ENCODE peak calls at places on chromosome 9, in seven cellular contexts. L, R, N, V, F, T and J are unnamed samples.
A peak's percentile ranks its signal among the peaks of the same experiment; 100 is the strongest.

GRCh38 chr9:13948037-13948436 is 365.9 kb downstream of the NFIB start:
- DNase-seq in R (no peak), L (no peak), N (no peak), V (no peak), T (no peak), F (no peak), J (no peak)

GRCh38 chr9:102796244-102796643 is 198.9 kb upstream of the CYLC2 start:
- DNase-seq in N (no peak), V (no peak), F (no peak), L (no peak), R (no peak), T (no peak), J (no peak)

GRCh38 chr9:16417749-16418148 is 452.7 kb downstream of the BNC2 start:
- DNase-seq in V (no peak), R (no peak), T (no peak), F (no peak), L (no peak), N (no peak), J (no peak)

GRCh38 chr9:71766663-71767062 is 1.6 kb downstream of the CEMIP2 start:
- DNase-seq in T (no peak), V (no peak), L (no peak), R (peak; percentile 29), F (no peak), N (no peak), J (no peak)

GRCh38 chr9:68895741-68896478 is 118.0 kb downstream of the PRKACG start:
- DNase-seq in L (no peak), N (no peak), F (no peak), V (no peak), R (no peak), T (no peak), J (no peak)

GRCh38 chr9:113921366-113921765 is 45.3 kb downstream of the ZNF618 start:
- DNase-seq in R (no peak), V (no peak), F (no peak), T (no peak), L (no peak), N (peak; percentile 45), J (no peak)

GRCh38 chr9:123642291-123643278 is 286.6 kb downstream of the CRB2 start:
- DNase-seq in R (no peak), L (peak; percentile 36), F (no peak), T (no peak), V (no peak), N (no peak), J (peak; percentile 27)

GRCh38 chr9:115104908-115105307 is 13.0 kb downstream of the TNC start:
- DNase-seq in R (no peak), V (no peak), L (no peak), N (no peak), T (no peak), F (no peak), J (no peak)

GRCh38 chr9:68730570-68731227 is 25.7 kb downstream of the PIP5K1B start:
- DNase-seq in F (no peak), L (no peak), R (no peak), T (no peak), N (no peak), V (no peak), J (no peak)

GRCh38 chr9:82764270-82764669 is 298.7 kb downstream of the RASEF start:
- DNase-seq in V (no peak), L (no peak), T (no peak), N (no peak), R (no peak), F (no peak), J (no peak)

GRCh38 chr9:133173056-133173455 is 9.3 kb upstream of the GBGT1 start:
- DNase-seq in T (no peak), N (no peak), R (no peak), V (no peak), F (no peak), L (no peak), J (no peak)

GRCh38 chr9:32627394-32627954 is 8.0 kb downstream of the TAF1L start:
- DNase-seq in R (no peak), V (no peak), T (no peak), F (peak; percentile 49), N (no peak), L (no peak), J (peak; percentile 15)

GRCh38 chr9:99056876-99057664 is 47.8 kb upstream of the TGFBR1 start:
- DNase-seq in N (no peak), F (peak; percentile 35), R (peak; percentile 34), L (no peak), T (no peak), V (no peak), J (no peak)

GRCh38 chr9:99057665-99058625 is 47.0 kb upstream of the TGFBR1 start:
- DNase-seq in L (no peak), V (no peak), N (no peak), T (no peak), F (no peak), R (peak; percentile 83), J (no peak)

GRCh38 chr9:99060621-99061020 is 44.3 kb upstream of the TGFBR1 start:
- DNase-seq in F (no peak), V (no peak), T (no peak), R (no peak), N (no peak), L (no peak), J (no peak)

GRCh38 chr9:99056186-99056585 is 48.7 kb upstream of the TGFBR1 start:
- DNase-seq in R (no peak), F (no peak), V (no peak), L (no peak), T (no peak), N (no peak), J (no peak)

GRCh38 chr9:99059074-99059894 is 45.6 kb upstream of the TGFBR1 start:
- DNase-seq in F (no peak), V (no peak), L (peak; percentile 42), T (no peak), R (no peak), N (no peak), J (no peak)
- H3K27ac ChIP-seq in F (no peak overlapping the region), V (no peak overlapping the region), L (peak overlapping the region; percentile 84), T (peak overlapping the region; percentile 36), R (no peak overlapping the region), N (peak overlapping the region; percentile 61), J (peak overlapping the region; percentile 46)

GRCh38 chr9:134325813-134326753 is at the start of gene RXRA:
- DNase-seq in V (no peak), F (no peak), T (peak; percentile 70), L (peak; percentile 89), N (no peak), R (peak; percentile 75), J (peak; percentile 52)

GRCh38 chr9:134323741-134324358 is 2.4 kb upstream of the RXRA start:
- DNase-seq in R (peak; percentile 3), V (no peak), N (peak; percentile 89), T (peak; percentile 86), L (peak; percentile 31), F (peak; percentile 76), J (peak; percentile 29)

GRCh38 chr9:134322781-134323241 is 3.4 kb upstream of the RXRA start:
- DNase-seq in L (peak; percentile 6), V (no peak), N (no peak), R (peak; percentile 17), F (no peak), T (no peak), J (no peak)

GRCh38 chr9:134325096-134325812 is 1.0 kb upstream of the RXRA start:
- DNase-seq in F (no peak), T (peak; percentile 67), V (no peak), R (peak; percentile 40), L (peak; percentile 61), N (peak; percentile 87), J (no peak)

DNA sequence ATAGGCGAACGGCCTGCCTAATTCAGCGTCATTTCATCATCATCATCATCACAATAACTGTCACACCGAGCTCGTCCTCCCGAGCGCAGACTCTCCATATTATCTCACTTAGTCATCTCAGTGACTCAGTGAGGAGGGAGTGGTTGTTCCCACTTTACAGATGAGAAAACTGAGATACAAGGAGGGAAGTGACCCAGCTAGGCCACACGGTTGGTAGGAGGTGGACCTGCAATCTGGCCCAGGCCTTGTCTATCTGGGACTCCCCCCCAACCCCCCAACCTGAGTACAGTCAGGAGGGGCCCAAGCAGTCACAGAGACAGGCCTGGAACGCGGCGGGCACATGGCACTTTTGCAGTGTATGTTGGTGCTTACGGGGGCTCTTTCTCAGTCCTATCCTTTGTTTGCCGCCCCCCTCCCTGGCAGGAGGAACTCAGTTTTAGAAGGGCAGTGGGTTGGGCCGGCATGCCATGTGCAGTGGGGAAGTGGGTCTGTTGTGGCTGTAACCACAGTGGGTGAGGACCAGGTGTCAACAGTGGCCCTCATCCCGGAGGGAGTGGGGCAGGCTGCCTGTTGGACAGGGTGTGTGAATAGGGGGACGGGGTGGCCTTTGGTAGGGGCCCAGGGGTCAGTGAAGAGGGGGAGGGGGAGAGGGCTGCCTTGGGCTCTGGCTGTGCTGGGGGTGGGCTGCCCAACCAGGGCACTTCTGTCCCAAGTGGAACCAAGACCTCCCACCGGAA is 1.7 kb upstream of the RXRA start:
- DNase-seq in N (no peak), R (peak; percentile 38), L (peak; percentile 21), T (no peak), V (no peak), F (no peak), J (no peak)
- H3K27ac ChIP-seq in N (peak overlapping the region; percentile 100), R (no peak overlapping the region), L (peak overlapping the region; percentile 97), T (peak overlapping the region; percentile 96), V (peak overlapping the region; percentile 29), F (no peak overlapping the region), J (peak overlapping the region; percentile 94)

GRCh38 chr9:5569891-5570290 is 59.0 kb upstream of the RIC1 start:
- DNase-seq in F (no peak), N (no peak), V (no peak), T (no peak), R (no peak), L (no peak), J (no peak)

GRCh38 chr9:5568868-5569267 is 58.5 kb downstream of the PDCD1LG2 start:
- DNase-seq in F (no peak), R (no peak), L (no peak), V (no peak), N (no peak), T (no peak), J (no peak)

GRCh38 chr9:5569357-5569756 is 59.0 kb downstream of the PDCD1LG2 start:
- DNase-seq in F (no peak), N (no peak), R (no peak), T (no peak), L (no peak), V (no peak), J (no peak)

GRCh38 chr9:5574097-5574496 is 54.8 kb upstream of the RIC1 start:
- DNase-seq in V (no peak), T (no peak), L (no peak), N (no peak), R (no peak), F (no peak), J (no peak)

GRCh38 chr9:5571629-5572232 is 57.2 kb upstream of the RIC1 start:
- DNase-seq in V (no peak), N (no peak), L (no peak), R (no peak), T (no peak), F (no peak), J (no peak)
- H3K27ac ChIP-seq in V (no peak overlapping the region), N (no peak overlapping the region), L (no peak overlapping the region), R (no peak overlapping the region), T (no peak overlapping the region), F (no peak overlapping the region), J (no peak overlapping the region)

DNA sequence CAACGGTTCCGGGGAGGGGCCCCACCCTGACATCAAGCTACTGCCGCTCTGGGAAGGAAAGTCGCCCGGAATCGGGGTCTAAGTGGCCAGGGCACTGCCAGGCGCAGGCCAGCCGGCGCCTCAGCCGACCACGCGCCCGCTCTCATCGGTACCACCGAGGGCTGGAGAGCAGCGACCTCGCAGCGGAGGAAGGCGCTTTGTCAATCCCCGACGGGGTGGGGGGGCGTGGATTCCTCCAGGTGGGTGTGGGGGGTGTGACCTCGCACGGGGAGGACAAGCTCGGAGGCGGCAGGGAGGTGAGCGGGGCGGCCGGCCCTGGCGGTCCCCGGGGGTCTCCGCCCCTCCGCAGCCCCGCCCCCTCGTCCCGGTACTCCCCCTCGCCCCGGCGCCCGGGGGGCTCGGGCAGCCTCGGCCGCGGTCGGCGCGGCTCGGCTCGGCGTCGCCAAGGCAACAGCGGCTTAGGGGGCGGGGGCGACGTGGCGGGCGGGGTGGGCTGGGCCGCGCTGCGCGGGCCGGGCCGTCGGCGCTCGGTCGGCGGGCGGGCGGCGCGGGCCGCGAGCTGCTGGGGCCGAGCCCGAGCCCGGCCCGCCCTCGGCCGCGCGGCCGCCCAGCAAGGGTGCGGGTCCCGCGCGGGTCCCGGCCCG is 47.3 kb downstream of the DAB2IP start:
- DNase-seq in N (no peak), L (no peak), R (peak; percentile 39), V (no peak), F (no peak), T (no peak), J (no peak)
- H3K27ac ChIP-seq in N (peak overlapping the region; percentile 75), L (peak overlapping the region; percentile 85), R (no peak overlapping the region), V (no peak overlapping the region), F (no peak overlapping the region), T (peak overlapping the region; percentile 92), J (no peak overlapping the region)